ENCODE peak calls at places on chromosomes 13 and 19, in four cellular contexts. H is transverse colon, J is K562, M is stomach. G is an unnamed sample. For H3K4me1, the result is how much of the 10 kb centered on the place peaks cover.

GRCh38 chr13:101455863-101456262 is 3.4 kb downstream of the ITGBL1 start:
- DNase-seq in J (no peak), M (no peak), H (no peak), G (no peak)

GRCh38 chr19:35029737-35030256 is 473 bp upstream of the SCN1B start:
- DNase-seq in J (peak), H (no peak), M (no peak), G (no peak)

GRCh38 chr19:58398545-58398944 is 3.1 kb downstream of the RNF225 start:
- DNase-seq in H (no peak), M (no peak), J (no peak), G (no peak)

GRCh38 chr13:29457299-29457698 is 138.2 kb downstream of the SLC7A1 start:
- DNase-seq in H (no peak), J (no peak), M (no peak), G (no peak)

GRCh38 chr13:50417597-50417996 is 402.4 kb downstream of the KCNRG start:
- DNase-seq in H (no peak), J (no peak), M (no peak), G (no peak)

GRCh38 chr13:98459171-98459681 is 117.7 kb downstream of the STK24 start:
- DNase-seq in M (no peak), J (no peak), H (no peak), G (no peak)

GRCh38 chr13:40164137-40164536 is 502.3 kb downstream of the FOXO1 start:
- DNase-seq in M (no peak), J (no peak), H (no peak), G (no peak)

GRCh38 chr13:78596701-78597550 is 6.4 kb downstream of the POU4F1 start:
- DNase-seq in M (no peak), H (no peak), J (no peak), G (no peak)

GRCh38 chr13:74571811-74572210 is 437.6 kb upstream of the KLF12 start:
- DNase-seq in H (no peak), J (no peak), M (no peak), G (no peak)

GRCh38 chr13:114311387-114311786 is 2.9 kb upstream of the CHAMP1 start:
- DNase-seq in M (no peak), H (no peak), J (no peak), G (no peak)

GRCh38 chr19:42764836-42765235 is 642 bp downstream of the PSG8 start:
- DNase-seq in H (no peak), M (no peak), J (no peak), G (no peak)

GRCh38 chr19:38664503-38665211 is 17.2 kb downstream of the ACTN4 start:
- DNase-seq in H (no peak), J (peak), M (no peak), G (peak)

GRCh38 chr19:38663957-38664502 is 16.6 kb downstream of the ACTN4 start:
- DNase-seq in M (no peak), H (no peak), J (peak), G (peak)

GRCh38 chr19:38661996-38662395 is 14.5 kb downstream of the ACTN4 start:
- DNase-seq in H (peak), J (no peak), M (peak), G (no peak)

GRCh38 chr19:38662508-38663155 is 15.2 kb downstream of the ACTN4 start:
- DNase-seq in J (no peak), H (no peak), M (no peak), G (no peak)

GRCh38 chr19:38663156-38663651 is 15.8 kb downstream of the ACTN4 start:
- DNase-seq in J (no peak), M (no peak), H (no peak), G (no peak)
- H3K4me1 ChIP-seq in J (half or more), M (half or more), H (half or more), G (half or more)

GRCh38 chr13:30463820-30464495 is 1.8 kb downstream of the HMGB1 start:
- DNase-seq in J (peak), M (peak), H (peak), G (peak)
- TF ChIP-seq CTCF in J (no peak), M (no peak), H (peak), G (no peak)

GRCh38 chr19:49642488-49643035 is 553 bp downstream of the SCAF1 start:
- DNase-seq in H (no peak), M (no peak), J (no peak), G (no peak)

GRCh38 chr19:49641688-49642487 is at the start of gene SCAF1:
- DNase-seq in H (peak), J (peak), M (peak), G (peak)

GRCh38 chr19:49639401-49640112 is 386 bp downstream of the RRAS start:
- DNase-seq in H (peak), J (no peak), M (no peak), G (no peak)

GRCh38 chr19:49638360-49638759 is 1.6 kb downstream of the RRAS start:
- DNase-seq in J (no peak), H (peak), M (no peak), G (peak)

DNA sequence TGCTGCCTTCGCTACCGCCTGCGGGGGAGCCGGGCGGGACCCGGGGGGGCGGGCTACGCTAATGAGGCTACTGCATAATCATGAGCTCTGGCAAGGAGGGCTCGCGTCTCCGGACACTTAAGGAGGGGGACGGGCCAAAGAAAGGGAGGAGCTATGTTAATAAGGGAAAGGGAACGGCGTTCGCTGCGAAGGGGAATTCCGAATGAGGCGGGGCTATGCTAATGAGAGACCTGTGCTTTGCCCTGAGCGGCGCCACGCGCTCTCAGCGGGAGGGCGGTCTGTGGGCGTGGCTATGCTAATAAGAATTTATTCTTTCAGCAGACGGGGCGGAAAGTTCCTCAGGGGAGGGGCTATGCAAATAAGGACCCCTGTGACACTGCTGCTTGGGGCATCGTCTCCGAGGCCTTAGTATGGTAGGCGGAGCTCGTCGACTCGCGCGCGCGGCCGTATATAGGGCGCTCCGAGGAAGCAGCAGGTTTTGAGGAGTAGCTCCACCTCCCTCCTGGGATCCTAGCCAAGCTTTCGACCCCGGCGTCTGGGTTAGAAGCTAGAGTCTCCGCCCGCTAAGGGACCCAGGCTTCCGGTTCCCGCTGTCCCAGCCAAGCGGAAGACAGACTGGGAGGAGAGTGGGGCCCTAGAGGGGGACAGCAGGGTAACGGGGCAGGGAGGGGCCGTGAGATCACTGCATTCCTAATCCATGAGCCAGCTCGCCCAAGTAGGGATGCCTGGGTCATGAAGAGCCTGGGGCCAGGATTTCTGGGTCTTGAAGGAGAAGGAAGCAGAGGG is at the start of gene RRAS:
- DNase-seq in H (peak), J (peak), M (peak), G (peak)
- TF ChIP-seq POLR2A in H (peak), J (peak), M (no peak), G (peak)

GRCh38 chr19:57010541-57010940 is 109.2 kb upstream of the USP29 start:
- DNase-seq in H (no peak), M (no peak), J (no peak), G (no peak)

GRCh38 chr19:57016491-57016890 is 103.3 kb upstream of the USP29 start:
- DNase-seq in H (no peak), J (no peak), M (no peak), G (no peak)

GRCh38 chr19:57016076-57016475 is 103.7 kb upstream of the USP29 start:
- DNase-seq in H (no peak), M (no peak), J (no peak), G (no peak)
- H3K4me1 ChIP-seq in H (under half), M (under half), J (under half), G (under half)

GRCh38 chr19:18194208-18194530 is 1.2 kb downstream of the MPV17L2 start:
- DNase-seq in M (no peak), H (no peak), J (no peak), G (no peak)

GRCh38 chr19:18194554-18195238 is 1.7 kb downstream of the MPV17L2 start:
- DNase-seq in J (peak), H (peak), M (no peak), G (no peak)

GRCh38 chr19:18191640-18192062 is 1.4 kb upstream of the MPV17L2 start:
- DNase-seq in M (no peak), H (peak), J (no peak), G (no peak)

GRCh38 chr19:18192673-18193387 is at the start of gene MPV17L2:
- DNase-seq in J (peak), H (peak), M (peak), G (peak)

DNA sequence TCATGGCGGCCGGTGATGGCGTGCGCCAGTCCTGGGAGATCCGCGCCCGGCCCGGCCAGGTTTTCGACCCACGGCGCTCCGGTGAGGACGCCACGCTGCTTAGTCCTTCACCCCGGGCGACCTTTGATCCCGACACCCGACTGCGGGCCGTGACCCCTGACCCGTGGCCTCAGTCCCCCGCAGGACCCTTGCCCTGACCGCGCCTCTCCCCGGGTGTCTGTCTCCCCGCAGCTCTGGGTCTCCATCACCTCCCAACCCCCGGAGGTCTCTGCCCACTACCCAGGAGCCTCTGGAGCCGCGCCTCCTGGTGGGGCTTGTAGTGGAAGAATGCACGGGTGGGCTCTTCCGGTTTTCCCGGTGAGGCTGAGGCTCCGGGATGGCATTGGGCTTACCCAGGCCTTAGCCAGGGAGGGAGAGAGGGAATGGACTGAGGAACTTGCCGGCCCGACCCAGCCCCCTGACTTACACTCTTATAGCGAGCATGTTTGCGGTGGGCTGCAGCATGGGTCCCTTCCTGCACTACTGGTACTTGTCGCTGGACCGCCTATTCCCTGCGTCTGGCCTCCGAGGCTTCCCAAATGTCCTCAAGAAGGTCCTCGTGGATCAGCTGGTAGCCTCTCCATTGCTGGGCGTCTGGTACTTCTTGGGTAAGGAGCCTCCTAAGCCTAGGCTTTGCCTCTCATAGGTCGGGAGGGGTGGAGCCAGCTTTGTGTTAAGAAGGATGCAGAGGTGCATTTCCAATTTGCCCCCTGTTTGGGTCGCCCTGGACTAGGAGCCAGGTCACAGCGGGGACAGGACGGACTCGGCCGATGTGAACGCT is 580 bp downstream of the MPV17L2 start:
- DNase-seq in J (no peak), M (no peak), H (no peak), G (no peak)
- TF ChIP-seq CTCF in J (no peak), M (no peak), H (no peak), G (peak)